ENCODE peak calls at places on chromosomes 13 and 19, in eight cellular contexts. One of them, this sample, is unnamed.

GRCh38 chr13:40789275-40790231 is at the start of gene SLC25A15:
- DNase-seq in neural crest cell: peak
- DNase-seq in WTC11: peak
- DNase-seq in cardiac muscle cell: peak
- DNase-seq in sigmoid colon: peak
- DNase-seq in AG09309: no peak
- DNase-seq in SJSA1: peak
- DNase-seq in stimulated activated CD8-positive, alpha-beta memory T cell treated with anti-CD3 and anti-CD28 coated beads, Interleukin-4, amount 100 ng/mL, for 4 hours: peak
- DNase-seq in this sample: no peak

GRCh38 chr19:383922-384800 is 24.8 kb downstream of the C2CD4C start:
- DNase-seq in cardiac muscle cell: peak
- DNase-seq in AG09309: no peak
- DNase-seq in sigmoid colon: peak
- DNase-seq in WTC11: peak
- DNase-seq in neural crest cell: peak
- DNase-seq in stimulated activated CD8-positive, alpha-beta memory T cell treated with anti-CD3 and anti-CD28 coated beads, Interleukin-4, amount 100 ng/mL, for 4 hours: no peak
- DNase-seq in SJSA1: no peak
- DNase-seq in this sample: no peak

GRCh38 chr13:98307744-98308524 is 130.9 kb upstream of the RNF113B start:
- DNase-seq in stimulated activated CD8-positive, alpha-beta memory T cell treated with anti-CD3 and anti-CD28 coated beads, Interleukin-4, amount 100 ng/mL, for 4 hours: no peak
- DNase-seq in sigmoid colon: peak
- DNase-seq in SJSA1: peak
- DNase-seq in neural crest cell: no peak
- DNase-seq in cardiac muscle cell: peak
- DNase-seq in WTC11: no peak
- DNase-seq in AG09309: no peak
- DNase-seq in this sample: no peak

GRCh38 chr13:39335721-39336120 is 267.3 kb downstream of the LHFPL6 start:
- DNase-seq in SJSA1: no peak
- DNase-seq in WTC11: no peak
- DNase-seq in stimulated activated CD8-positive, alpha-beta memory T cell treated with anti-CD3 and anti-CD28 coated beads, Interleukin-4, amount 100 ng/mL, for 4 hours: no peak
- DNase-seq in AG09309: no peak
- DNase-seq in cardiac muscle cell: no peak
- DNase-seq in sigmoid colon: no peak
- DNase-seq in neural crest cell: no peak
- DNase-seq in this sample: no peak

GRCh38 chr19:47447470-47448359 is 24.0 kb downstream of the SLC8A2 start:
- DNase-seq in WTC11: peak
- DNase-seq in cardiac muscle cell: peak
- DNase-seq in neural crest cell: peak
- DNase-seq in SJSA1: peak
- DNase-seq in stimulated activated CD8-positive, alpha-beta memory T cell treated with anti-CD3 and anti-CD28 coated beads, Interleukin-4, amount 100 ng/mL, for 4 hours: no peak
- DNase-seq in AG09309: no peak
- DNase-seq in sigmoid colon: no peak
- DNase-seq in this sample: no peak

GRCh38 chr19:49581007-49581508 is at the start of gene PRRG2:
- DNase-seq in stimulated activated CD8-positive, alpha-beta memory T cell treated with anti-CD3 and anti-CD28 coated beads, Interleukin-4, amount 100 ng/mL, for 4 hours: no peak
- DNase-seq in sigmoid colon: no peak
- DNase-seq in SJSA1: no peak
- DNase-seq in neural crest cell: no peak
- DNase-seq in AG09309: no peak
- DNase-seq in cardiac muscle cell: no peak
- DNase-seq in WTC11: peak
- DNase-seq in this sample: no peak

GRCh38 chr13:54928071-54928470 is 1899.5 kb downstream of the OLFM4 start:
- DNase-seq in sigmoid colon: no peak
- DNase-seq in SJSA1: no peak
- DNase-seq in cardiac muscle cell: no peak
- DNase-seq in WTC11: no peak
- DNase-seq in AG09309: no peak
- DNase-seq in neural crest cell: no peak
- DNase-seq in stimulated activated CD8-positive, alpha-beta memory T cell treated with anti-CD3 and anti-CD28 coated beads, Interleukin-4, amount 100 ng/mL, for 4 hours: no peak
- DNase-seq in this sample: no peak

GRCh38 chr19:45917421-45918091 is 3.0 kb upstream of the NANOS2 start:
- DNase-seq in WTC11: no peak
- DNase-seq in cardiac muscle cell: no peak
- DNase-seq in stimulated activated CD8-positive, alpha-beta memory T cell treated with anti-CD3 and anti-CD28 coated beads, Interleukin-4, amount 100 ng/mL, for 4 hours: no peak
- DNase-seq in AG09309: no peak
- DNase-seq in neural crest cell: no peak
- DNase-seq in sigmoid colon: no peak
- DNase-seq in SJSA1: no peak
- DNase-seq in this sample: no peak

GRCh38 chr19:9903341-9903740 is 33.0 kb downstream of the OLFM2 start:
- DNase-seq in SJSA1: no peak
- DNase-seq in AG09309: no peak
- DNase-seq in stimulated activated CD8-positive, alpha-beta memory T cell treated with anti-CD3 and anti-CD28 coated beads, Interleukin-4, amount 100 ng/mL, for 4 hours: no peak
- DNase-seq in sigmoid colon: no peak
- DNase-seq in cardiac muscle cell: no peak
- DNase-seq in neural crest cell: no peak
- DNase-seq in WTC11: no peak
- DNase-seq in this sample: no peak

GRCh38 chr19:10086032-10086903 is at the start of gene SHFL:
- DNase-seq in WTC11: peak
- DNase-seq in stimulated activated CD8-positive, alpha-beta memory T cell treated with anti-CD3 and anti-CD28 coated beads, Interleukin-4, amount 100 ng/mL, for 4 hours: peak
- DNase-seq in sigmoid colon: peak
- DNase-seq in cardiac muscle cell: peak
- DNase-seq in SJSA1: peak
- DNase-seq in neural crest cell: no peak
- DNase-seq in AG09309: no peak
- DNase-seq in this sample: no peak

GRCh38 chr19:54561840-54562239 is 11.8 kb upstream of the LILRA2 start:
- DNase-seq in AG09309: peak
- DNase-seq in neural crest cell: no peak
- DNase-seq in SJSA1: no peak
- DNase-seq in cardiac muscle cell: no peak
- DNase-seq in sigmoid colon: no peak
- DNase-seq in stimulated activated CD8-positive, alpha-beta memory T cell treated with anti-CD3 and anti-CD28 coated beads, Interleukin-4, amount 100 ng/mL, for 4 hours: no peak
- DNase-seq in WTC11: no peak
- DNase-seq in this sample: no peak

GRCh38 chr13:74570834-74571233 is 436.6 kb upstream of the KLF12 start:
- DNase-seq in AG09309: peak
- DNase-seq in cardiac muscle cell: peak
- DNase-seq in neural crest cell: no peak
- DNase-seq in SJSA1: no peak
- DNase-seq in sigmoid colon: no peak
- DNase-seq in stimulated activated CD8-positive, alpha-beta memory T cell treated with anti-CD3 and anti-CD28 coated beads, Interleukin-4, amount 100 ng/mL, for 4 hours: no peak
- DNase-seq in WTC11: no peak
- DNase-seq in this sample: no peak

GRCh38 chr13:51958217-51958547 is 53.1 kb downstream of the ATP7B start:
- DNase-seq in WTC11: no peak
- DNase-seq in stimulated activated CD8-positive, alpha-beta memory T cell treated with anti-CD3 and anti-CD28 coated beads, Interleukin-4, amount 100 ng/mL, for 4 hours: no peak
- DNase-seq in sigmoid colon: no peak
- DNase-seq in cardiac muscle cell: no peak
- DNase-seq in AG09309: no peak
- DNase-seq in neural crest cell: no peak
- DNase-seq in SJSA1: no peak
- DNase-seq in this sample: no peak

GRCh38 chr19:41957838-41958366 is 1.2 kb downstream of the RABAC1 start:
- DNase-seq in neural crest cell: peak
- DNase-seq in stimulated activated CD8-positive, alpha-beta memory T cell treated with anti-CD3 and anti-CD28 coated beads, Interleukin-4, amount 100 ng/mL, for 4 hours: no peak
- DNase-seq in WTC11: peak
- DNase-seq in sigmoid colon: peak
- DNase-seq in SJSA1: peak
- DNase-seq in cardiac muscle cell: peak
- DNase-seq in AG09309: peak
- DNase-seq in this sample: no peak

GRCh38 chr19:35357867-35358573 is at the start of gene FFAR3:
- DNase-seq in SJSA1: no peak
- DNase-seq in stimulated activated CD8-positive, alpha-beta memory T cell treated with anti-CD3 and anti-CD28 coated beads, Interleukin-4, amount 100 ng/mL, for 4 hours: no peak
- DNase-seq in sigmoid colon: peak
- DNase-seq in cardiac muscle cell: peak
- DNase-seq in neural crest cell: no peak
- DNase-seq in AG09309: no peak
- DNase-seq in WTC11: no peak
- DNase-seq in this sample: no peak

GRCh38 chr13:99496322-99497142 is 4.7 kb upstream of the TM9SF2 start:
- DNase-seq in WTC11: no peak
- DNase-seq in stimulated activated CD8-positive, alpha-beta memory T cell treated with anti-CD3 and anti-CD28 coated beads, Interleukin-4, amount 100 ng/mL, for 4 hours: peak
- DNase-seq in AG09309: peak
- DNase-seq in SJSA1: peak
- DNase-seq in cardiac muscle cell: peak
- DNase-seq in sigmoid colon: peak
- DNase-seq in neural crest cell: no peak
- DNase-seq in this sample: no peak

GRCh38 chr19:21838646-21839045 is 2.7 kb upstream of the ZNF43 start:
- DNase-seq in WTC11: no peak
- DNase-seq in sigmoid colon: no peak
- DNase-seq in SJSA1: no peak
- DNase-seq in AG09309: no peak
- DNase-seq in stimulated activated CD8-positive, alpha-beta memory T cell treated with anti-CD3 and anti-CD28 coated beads, Interleukin-4, amount 100 ng/mL, for 4 hours: no peak
- DNase-seq in neural crest cell: no peak
- DNase-seq in cardiac muscle cell: peak
- DNase-seq in this sample: no peak

GRCh38 chr19:51259348-51260245 is 8.7 kb downstream of the SIGLECL1 start:
- DNase-seq in WTC11: peak
- DNase-seq in stimulated activated CD8-positive, alpha-beta memory T cell treated with anti-CD3 and anti-CD28 coated beads, Interleukin-4, amount 100 ng/mL, for 4 hours: no peak
- DNase-seq in sigmoid colon: no peak
- DNase-seq in cardiac muscle cell: peak
- DNase-seq in SJSA1: peak
- DNase-seq in neural crest cell: peak
- DNase-seq in AG09309: no peak
- DNase-seq in this sample: peak

GRCh38 chr13:70088926-70089325 is 18.7 kb upstream of the ATXN8OS start:
- DNase-seq in WTC11: no peak
- DNase-seq in SJSA1: no peak
- DNase-seq in AG09309: no peak
- DNase-seq in sigmoid colon: no peak
- DNase-seq in stimulated activated CD8-positive, alpha-beta memory T cell treated with anti-CD3 and anti-CD28 coated beads, Interleukin-4, amount 100 ng/mL, for 4 hours: no peak
- DNase-seq in cardiac muscle cell: no peak
- DNase-seq in neural crest cell: no peak
- DNase-seq in this sample: no peak

GRCh38 chr19:47663911-47664771 is 49.1 kb upstream of the EHD2 start:
- DNase-seq in cardiac muscle cell: peak
- DNase-seq in WTC11: no peak
- DNase-seq in neural crest cell: no peak
- DNase-seq in AG09309: peak
- DNase-seq in sigmoid colon: peak
- DNase-seq in stimulated activated CD8-positive, alpha-beta memory T cell treated with anti-CD3 and anti-CD28 coated beads, Interleukin-4, amount 100 ng/mL, for 4 hours: no peak
- DNase-seq in SJSA1: peak
- DNase-seq in this sample: no peak

This sample was measured in cerebellar nuclear complex.